ENCODE peak calls at places on chromosomes 3 and 15, in ten cellular contexts. B is cardiac fibroblast, T is AG10803, O is OCI-LY7, W is Peyer's patch, F is mammary epithelial cell, H is body of pancreas, K is cardiac muscle cell, R is MM.1S, A is AG09309. M is an unnamed sample.

GRCh38 chr3:131532645-131533044 is 29.9 kb upstream of the MRPL3 start:
- DNase-seq in K (no peak), B (no peak), W (no peak), A (no peak), F (no peak), T (no peak), O (no peak), R (no peak), H (no peak), M (no peak)

GRCh38 chr15:69064649-69065048 is 50.2 kb downstream of the NOX5 start:
- DNase-seq in F (no peak), K (no peak), W (no peak), H (no peak), A (no peak), O (no peak), T (no peak), R (no peak), B (no peak), M (no peak)

GRCh38 chr3:59178698-59179097 is 128.9 kb upstream of the CFAP20DC start:
- DNase-seq in K (no peak), A (no peak), H (no peak), B (no peak), T (no peak), R (no peak), W (no peak), F (no peak), O (no peak), M (no peak)

GRCh38 chr15:27365441-27365840 is 394.5 kb downstream of the GABRG3 start:
- DNase-seq in W (no peak), H (no peak), R (no peak), B (no peak), K (no peak), A (no peak), T (no peak), O (no peak), F (no peak), M (no peak)

GRCh38 chr3:159664011-159664410 is 324.6 kb upstream of the IL12A start:
- DNase-seq in H (no peak), T (no peak), R (no peak), B (no peak), F (peak; percentile 35), K (no peak), W (no peak), A (no peak), O (no peak), M (no peak)

GRCh38 chr15:80815076-80815475 is 35.9 kb downstream of the CEMIP start:
- DNase-seq in H (no peak), F (no peak), R (no peak), T (no peak), O (no peak), W (no peak), B (no peak), A (no peak), K (no peak), M (no peak)

GRCh38 chr15:33742286-33742685 is 226.0 kb upstream of the CHRM5 start:
- DNase-seq in W (no peak), H (no peak), O (no peak), K (no peak), F (no peak), B (no peak), A (no peak), R (no peak), T (peak; percentile 44), M (no peak)

GRCh38 chr15:83205725-83206324 is 1.8 kb downstream of the HDGFL3 start:
- DNase-seq in H (no peak), A (peak; percentile 16), R (no peak), F (no peak), W (no peak), B (peak; percentile 66), O (peak; percentile 8), K (peak; percentile 74), T (peak; percentile 22), M (peak; percentile 21)

GRCh38 chr3:128448491-128448890 is 18.2 kb downstream of the DNAJB8 start:
- DNase-seq in R (no peak), O (peak; percentile 41), H (no peak), F (no peak), W (no peak), K (no peak), A (no peak), B (no peak), T (no peak), M (no peak)

GRCh38 chr15:41283653-41284424 is 48.6 kb downstream of the OIP5 start:
- DNase-seq in R (peak; percentile 100), H (peak; percentile 99), T (peak; percentile 100), K (peak; percentile 100), F (peak; percentile 98), A (peak; percentile 98), B (peak; percentile 100), O (peak; percentile 100), W (peak; percentile 99), M (peak; percentile 99)

GRCh38 chr3:137767146-137768020 is 3.3 kb downstream of the SOX14 start:
- DNase-seq in H (no peak), T (no peak), O (no peak), K (no peak), R (no peak), F (no peak), A (no peak), W (no peak), B (no peak), M (no peak)

GRCh38 chr15:91929509-91929908 is 76.0 kb downstream of the SLCO3A1 start:
- DNase-seq in O (no peak), T (peak; percentile 28), A (no peak), R (no peak), F (no peak), B (peak; percentile 59), W (no peak), H (no peak), K (peak; percentile 66), M (no peak)

GRCh38 chr3:126714296-126714900 is 10.4 kb downstream of the CHCHD6 start:
- DNase-seq in K (no peak), A (no peak), O (no peak), H (no peak), R (no peak), W (no peak), T (no peak), F (no peak), B (no peak), M (no peak)

GRCh38 chr3:119562307-119562961 is 3.0 kb upstream of the CD80 start:
- DNase-seq in R (peak; percentile 65), F (no peak), A (no peak), H (no peak), B (no peak), T (no peak), O (no peak), K (no peak), W (no peak), M (no peak)

GRCh38 chr3:121592856-121593702 is at the start of gene FBXO40:
- DNase-seq in W (peak; percentile 49), B (no peak), A (no peak), F (no peak), T (no peak), R (peak; percentile 98), O (peak; percentile 66), K (peak; percentile 2), H (peak; percentile 26), M (no peak)
- H3K4me3 ChIP-seq in W (no peak within 1 kb of the TSS), B (no peak within 1 kb of the TSS), A (no peak within 1 kb of the TSS), F (no peak within 1 kb of the TSS), T (no peak within 1 kb of the TSS), R (peak within 1 kb of the TSS; percentile 61), O (peak within 1 kb of the TSS; percentile 14), K (peak within 1 kb of the TSS; percentile 13), H (no peak within 1 kb of the TSS), M (no peak within 1 kb of the TSS)

DNA sequence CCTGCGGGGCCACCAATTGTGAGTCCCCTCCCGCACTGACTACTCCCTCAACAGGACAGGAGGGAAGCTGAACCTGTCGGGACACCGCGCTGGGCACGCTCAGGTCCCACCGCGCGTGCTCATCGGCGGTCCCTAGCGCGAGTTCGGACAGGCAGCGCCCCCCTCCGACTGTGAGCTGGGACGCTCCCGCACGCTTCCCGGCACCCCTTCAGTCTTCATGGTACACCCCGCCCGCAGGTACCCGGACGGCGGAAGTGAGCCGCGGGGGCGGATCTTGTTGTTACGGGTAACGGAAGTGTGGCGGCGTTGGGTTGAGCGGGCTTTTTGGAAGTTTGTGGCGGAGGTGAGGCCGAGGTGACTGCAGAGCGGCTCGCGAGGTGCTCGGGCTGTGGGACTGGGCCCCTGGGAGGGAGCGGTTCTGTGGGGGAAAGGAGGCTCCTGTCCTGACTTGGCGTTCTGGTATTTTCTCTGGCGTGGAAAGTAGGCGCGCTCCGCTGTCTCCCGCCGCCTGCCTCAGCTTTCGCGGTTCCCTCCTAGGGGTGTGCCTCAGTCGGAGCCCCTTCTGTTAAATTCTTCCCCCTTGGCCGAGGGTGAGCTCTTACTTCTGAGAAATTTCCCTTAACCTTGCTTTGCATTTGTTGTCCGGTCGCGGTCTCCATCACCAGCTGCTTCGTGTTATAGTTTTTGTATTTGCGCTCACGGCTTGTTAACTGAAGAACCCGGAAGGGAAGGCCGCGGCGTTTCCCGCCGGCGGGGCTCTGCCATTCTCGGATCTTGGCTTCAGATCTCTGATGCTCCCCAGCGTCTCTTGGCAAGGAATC is at the start of gene FANCI:
- DNase-seq in A (peak; percentile 68), O (peak; percentile 97), B (peak; percentile 96), K (peak; percentile 96), F (peak; percentile 94), T (peak; percentile 91), H (peak; percentile 96), W (peak; percentile 98), R (peak; percentile 97), M (peak; percentile 80)
- TF ChIP-seq CTCF in A (peak; percentile 63), O (peak; percentile 78), B (peak; percentile 38), K (peak; percentile 56), F (no peak), T (peak; percentile 35), H (peak; percentile 77), W (no peak), R (peak; percentile 62), M (peak; percentile 89)

GRCh38 chr3:170418422-170419300 is at the start of gene CLDN11:
- DNase-seq in O (no peak), F (no peak), T (peak; percentile 71), B (peak; percentile 68), K (peak; percentile 74), H (peak; percentile 13), W (peak; percentile 51), R (no peak), A (no peak), M (no peak)
- H3K4me3 ChIP-seq in O (no peak within 1 kb of the TSS), F (peak within 1 kb of the TSS; percentile 23), T (peak within 1 kb of the TSS; percentile 92), B (peak within 1 kb of the TSS; percentile 73), K (peak within 1 kb of the TSS; percentile 39), H (no peak within 1 kb of the TSS), W (peak within 1 kb of the TSS; percentile 32), R (no peak within 1 kb of the TSS), A (peak within 1 kb of the TSS; percentile 40), M (no peak within 1 kb of the TSS)

GRCh38 chr3:196227629-196228493 is 11.5 kb downstream of the SLC51A start:
- DNase-seq in K (peak; percentile 61), B (peak; percentile 57), R (no peak), W (no peak), A (no peak), O (no peak), H (peak; percentile 36), F (no peak), T (peak; percentile 67), M (no peak)
- TF ChIP-seq CTCF in K (no peak), B (no peak), R (no peak), W (no peak), A (no peak), O (peak; percentile 43), H (no peak), F (no peak), T (no peak), M (no peak)

GRCh38 chr3:32817561-32818430 is at the start of gene TRIM71:
- DNase-seq in R (no peak), W (no peak), F (peak; percentile 39), A (no peak), K (no peak), B (no peak), T (no peak), H (no peak), O (no peak), M (no peak)
- H3K4me3 ChIP-seq in R (no peak within 1 kb of the TSS), W (peak within 1 kb of the TSS; percentile 5), F (no peak within 1 kb of the TSS), A (peak within 1 kb of the TSS; percentile 22), K (peak within 1 kb of the TSS; percentile 48), B (peak within 1 kb of the TSS; percentile 30), T (peak within 1 kb of the TSS; percentile 29), H (no peak within 1 kb of the TSS), O (peak within 1 kb of the TSS; percentile 40), M (no peak within 1 kb of the TSS)

M was measured in LNCaP clone FGC.